ENCODE peak calls at places on chromosomes 1 and 21, in seven cellular contexts. U is neural progenitor cell; V is H7; Z is IMR-90; J is CD4-positive, CD25-positive, alpha-beta regulatory T cell; R is thoracic aorta; F is mucosa of descending colon. X is an unnamed sample. For H3K36me3, the result is how much of the 10 kb centered on the place peaks cover.

GRCh38 chr1:40845895-40846294 is 16.3 kb downstream of the CITED4 start:
- DNase-seq in U (no peak), V (no peak), Z (no peak), J (no peak), R (no peak), F (no peak), X (no peak)

GRCh38 chr21:42974832-42975820 is 764 bp downstream of the PKNOX1 start:
- DNase-seq in U (peak), V (peak), Z (peak), J (peak), R (no peak), F (peak), X (peak)

GRCh38 chr1:226702318-226702956 is 36.6 kb downstream of the ITPKB start:
- DNase-seq in U (no peak), V (no peak), Z (peak), J (no peak), R (no peak), F (no peak), X (no peak)

GRCh38 chr1:235093685-235094592 is 34.7 kb downstream of the TOMM20 start:
- DNase-seq in U (peak), V (peak), Z (peak), J (peak), R (no peak), F (peak), X (peak)

GRCh38 chr1:209107535-209107934 is 476.0 kb upstream of the CAMK1G start:
- DNase-seq in U (no peak), V (no peak), Z (no peak), J (no peak), R (no peak), F (no peak), X (no peak)

GRCh38 chr1:218299416-218299815 is 14.3 kb downstream of the RRP15 start:
- DNase-seq in U (peak), V (no peak), Z (peak), J (no peak), R (no peak), F (no peak), X (no peak)

GRCh38 chr1:26597629-26598039 is 68.1 kb downstream of the RPS6KA1 start:
- DNase-seq in U (peak), V (peak), Z (peak), J (no peak), R (no peak), F (no peak), X (peak)

GRCh38 chr1:15431571-15431948 is 6.7 kb upstream of the CTRC start:
- DNase-seq in U (no peak), V (no peak), Z (no peak), J (no peak), R (no peak), F (no peak), X (no peak)

GRCh38 chr1:18662286-18662639 is 31.6 kb downstream of the PAX7 start:
- DNase-seq in U (no peak), V (no peak), Z (no peak), J (no peak), R (no peak), F (no peak), X (no peak)

DNA sequence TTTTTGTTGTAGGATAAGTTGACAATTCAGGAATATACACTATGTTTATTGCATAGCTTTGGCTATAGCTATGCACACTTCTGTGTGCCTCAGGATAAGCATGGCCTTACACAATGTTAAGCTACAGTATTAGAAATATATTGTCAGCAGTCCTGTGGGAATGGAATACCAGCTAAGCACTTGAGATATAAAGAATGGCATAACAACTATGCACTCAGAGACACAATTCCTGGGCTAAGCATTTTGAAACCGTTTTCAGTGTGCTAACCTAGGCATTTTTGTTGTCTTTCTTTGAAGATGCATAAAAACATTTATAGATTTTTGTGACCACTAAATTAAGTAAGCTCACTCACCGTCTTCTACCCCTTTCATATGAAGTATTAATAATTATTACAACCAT is 46.8 kb downstream of the TMPRSS15 start:
- DNase-seq in U (no peak), V (no peak), Z (no peak), J (no peak), R (no peak), F (no peak), X (no peak)
- H3K4me3 ChIP-seq in U (no peak), V (no peak), Z (no peak), J (no peak), R (no peak), F (no peak), X (no peak)

DNA sequence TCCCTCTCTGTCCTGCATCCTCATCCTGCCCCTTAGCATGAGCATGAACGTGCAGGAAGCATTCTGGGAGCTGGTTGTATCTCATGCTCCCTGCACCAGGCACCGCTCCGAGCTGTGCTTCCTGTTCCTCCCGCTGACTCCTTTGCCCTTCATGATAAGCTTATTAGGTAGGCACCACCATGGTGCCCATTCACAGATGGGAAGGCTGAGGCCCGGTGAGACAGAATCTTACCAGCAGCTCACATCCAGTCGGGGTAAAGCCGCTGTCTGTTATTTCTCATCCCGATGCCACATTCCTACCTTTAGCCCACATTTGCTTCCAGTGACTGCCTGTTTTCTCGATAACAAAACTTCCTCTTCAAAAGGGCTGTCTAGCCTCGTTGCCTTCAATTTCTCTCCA is 7.3 kb downstream of the MIIP start:
- DNase-seq in U (no peak), V (no peak), Z (no peak), J (no peak), R (no peak), F (no peak), X (no peak)
- H3K36me3 ChIP-seq in U (under half), V (under half), Z (half or more), J (half or more), R (under half), F (under half), X (half or more)

GRCh38 chr1:203264052-203264501 is 34.6 kb upstream of the CHIT1 start:
- DNase-seq in U (no peak), V (no peak), Z (no peak), J (no peak), R (no peak), F (no peak), X (no peak)
- H3K4me3 ChIP-seq in U (no peak), V (no peak), Z (no peak), J (no peak), R (no peak), F (no peak), X (no peak)

DNA sequence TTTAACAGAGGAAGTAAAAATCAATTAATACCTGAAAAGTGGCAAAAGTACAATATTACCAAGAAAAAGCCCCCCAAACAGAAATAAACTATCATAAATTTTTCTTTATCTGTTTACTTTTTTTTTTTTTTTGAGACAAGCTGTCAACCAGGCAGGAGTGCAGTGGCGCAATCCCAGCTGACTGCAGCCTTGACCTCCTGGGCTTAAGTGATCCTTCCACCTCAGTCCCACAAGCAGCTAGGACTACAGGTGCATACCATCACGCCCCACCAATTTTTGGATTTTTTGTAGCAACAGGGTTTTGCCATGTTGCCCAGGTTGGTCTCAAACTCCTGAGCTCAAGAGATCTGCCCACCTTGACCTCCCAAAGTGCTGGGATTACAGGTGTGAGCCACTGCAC is 8.0 kb downstream of the TFB2M start:
- DNase-seq in U (no peak), V (no peak), Z (no peak), J (no peak), R (no peak), F (no peak), X (no peak)
- H3K36me3 ChIP-seq in U (under half), V (under half), Z (under half), J (half or more), R (under half), F (under half), X (under half)

GRCh38 chr1:109371271-109371739 is 26.4 kb downstream of the SORT1 start:
- DNase-seq in U (no peak), V (no peak), Z (peak), J (no peak), R (no peak), F (no peak), X (no peak)
- H3K4me3 ChIP-seq in U (no peak), V (no peak), Z (peak), J (no peak), R (peak), F (no peak), X (no peak)

X was measured in HAP-1.